ENCODE peak calls at places on chromosomes 7 and 10, in eight cellular contexts. Z is heart left ventricle, U is epithelial cell of esophagus, Q is BJ, V is GM12865, W is prostate gland, L is left lung, Y is body of pancreas. B is an unnamed sample.
A peak's percentile ranks its signal among the peaks of the same experiment; 100 is the strongest.

GRCh38 chr10:64519427-64519826 is 998.2 kb downstream of the REEP3 start:
- DNase-seq in Z (no peak), U (no peak), Q (no peak), V (no peak), W (no peak), L (no peak), Y (no peak), B (no peak)

GRCh38 chr7:134695321-134695860 is 48.7 kb downstream of the BPGM start:
- DNase-seq in Z (peak; percentile 38), U (no peak), Q (peak; percentile 74), V (no peak), W (no peak), L (no peak), Y (no peak), B (peak; percentile 73)

GRCh38 chr10:130040817-130041330 is 69.8 kb downstream of the C10orf143 start:
- DNase-seq in Z (no peak), U (no peak), Q (no peak), V (no peak), W (no peak), L (no peak), Y (no peak), B (no peak)

GRCh38 chr10:47336387-47337134 is 11.6 kb upstream of the RBP3 start:
- DNase-seq in Z (no peak), U (no peak), Q (no peak), V (no peak), W (no peak), L (peak; percentile 47), Y (no peak), B (peak; percentile 44)

GRCh38 chr7:41911792-41912191 is 208.9 kb upstream of the INHBA start:
- DNase-seq in Z (no peak), U (peak; percentile 76), Q (no peak), V (no peak), W (no peak), L (no peak), Y (no peak), B (peak; percentile 78)

GRCh38 chr10:15789793-15790525 is 70.2 kb upstream of the ITGA8 start:
- DNase-seq in Z (no peak), U (peak; percentile 59), Q (peak; percentile 75), V (no peak), W (no peak), L (no peak), Y (no peak), B (peak; percentile 64)

GRCh38 chr10:18659784-18660561 is 742 bp downstream of the ARL5B start:
- DNase-seq in Z (no peak), U (peak; percentile 93), Q (no peak), V (peak; percentile 53), W (peak; percentile 51), L (no peak), Y (peak; percentile 76), B (no peak)

GRCh38 chr7:130151591-130152269 is 53.5 kb downstream of the TMEM209 start:
- DNase-seq in Z (no peak), U (no peak), Q (no peak), V (peak; percentile 40), W (no peak), L (no peak), Y (no peak), B (no peak)

GRCh38 chr7:142745091-142745635 is 4.1 kb upstream of the PRSS1 start:
- DNase-seq in Z (no peak), U (peak; percentile 9), Q (no peak), V (no peak), W (no peak), L (no peak), Y (peak; percentile 59), B (no peak)

GRCh38 chr7:135670179-135670578 is 7.9 kb downstream of the STMP1 start:
- DNase-seq in Z (no peak), U (peak; percentile 77), Q (no peak), V (no peak), W (no peak), L (no peak), Y (no peak), B (no peak)

GRCh38 chr7:149729983-149730801 is 43.2 kb downstream of the ZNF467 start:
- DNase-seq in Z (peak; percentile 66), U (no peak), Q (no peak), V (no peak), W (no peak), L (peak; percentile 79), Y (peak; percentile 10), B (no peak)

GRCh38 chr10:91856637-91857036 is 52.6 kb downstream of the FGFBP3 start:
- DNase-seq in Z (no peak), U (peak; percentile 27), Q (no peak), V (peak; percentile 17), W (no peak), L (no peak), Y (no peak), B (no peak)

GRCh38 chr10:28544058-28544457 is 11.1 kb downstream of the WAC start:
- DNase-seq in Z (no peak), U (no peak), Q (no peak), V (no peak), W (no peak), L (no peak), Y (no peak), B (no peak)

GRCh38 chr10:28542728-28543127 is 9.8 kb downstream of the WAC start:
- DNase-seq in Z (no peak), U (no peak), Q (no peak), V (no peak), W (no peak), L (no peak), Y (no peak), B (no peak)

GRCh38 chr10:28545967-28546644 is 13.2 kb downstream of the WAC start:
- DNase-seq in Z (no peak), U (no peak), Q (no peak), V (peak; percentile 46), W (no peak), L (no peak), Y (no peak), B (no peak)

GRCh38 chr10:28540145-28540544 is 7.2 kb downstream of the WAC start:
- DNase-seq in Z (no peak), U (no peak), Q (no peak), V (no peak), W (no peak), L (no peak), Y (no peak), B (no peak)

DNA sequence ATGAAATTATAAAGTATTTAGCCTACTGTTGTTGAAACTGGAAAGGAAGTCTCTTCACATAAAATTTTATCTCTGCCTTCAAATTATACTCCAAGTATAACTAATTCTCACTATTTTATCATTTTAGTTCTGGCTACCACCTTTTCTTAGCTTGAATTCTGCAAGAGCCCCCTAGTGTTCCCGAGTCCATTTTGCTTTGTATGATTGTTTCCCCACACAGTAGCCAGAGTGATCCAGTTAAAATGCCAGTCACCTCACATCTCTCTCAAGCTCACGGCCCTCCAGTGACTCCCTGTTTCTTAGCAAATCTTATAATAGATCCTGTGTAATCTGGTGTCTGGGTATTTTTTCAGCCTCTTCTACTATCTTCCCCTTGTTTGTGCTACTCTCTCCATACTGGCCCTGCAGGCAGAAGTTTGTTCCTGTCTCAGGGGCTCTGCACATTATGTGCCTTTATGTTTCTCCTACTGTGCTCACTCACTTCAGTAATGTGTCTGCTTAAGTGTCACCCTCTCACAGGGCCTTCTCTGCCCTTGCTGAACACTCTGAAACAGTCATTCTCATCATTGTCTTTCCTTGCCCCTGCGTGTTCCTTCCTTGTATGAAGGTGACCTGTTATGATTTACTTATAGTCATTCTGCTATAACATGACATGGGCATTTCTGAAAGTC is 8.9 kb downstream of the WAC start:
- DNase-seq in Z (no peak), U (no peak), Q (no peak), V (no peak), W (no peak), L (no peak), Y (no peak), B (no peak)
- TF ChIP-seq CTCF in Z (no peak), U (no peak), Q (peak; percentile 11), V (no peak), W (no peak), L (no peak), Y (no peak), B (no peak)

GRCh38 chr7:100835903-100836811 is 8.8 kb upstream of the EPHB4 start:
- DNase-seq in Z (peak; percentile 79), U (peak; percentile 86), Q (no peak), V (no peak), W (peak; percentile 45), L (no peak), Y (peak; percentile 43), B (no peak)
- H3K4me3 ChIP-seq in Z (peak overlapping the region; percentile 52), U (no peak overlapping the region), Q (no peak overlapping the region), V (no peak overlapping the region), W (no peak overlapping the region), L (no peak overlapping the region), Y (no peak overlapping the region), B (no peak overlapping the region)

GRCh38 chr7:24715171-24715570 is 42.1 kb downstream of the GSDME start:
- DNase-seq in Z (no peak), U (no peak), Q (no peak), V (no peak), W (no peak), L (no peak), Y (no peak), B (no peak)

GRCh38 chr7:24716480-24717246 is 40.6 kb downstream of the GSDME start:
- DNase-seq in Z (no peak), U (no peak), Q (no peak), V (no peak), W (no peak), L (no peak), Y (no peak), B (no peak)

GRCh38 chr7:24717247-24717622 is 40.0 kb downstream of the GSDME start:
- DNase-seq in Z (no peak), U (no peak), Q (no peak), V (no peak), W (no peak), L (peak; percentile 51), Y (no peak), B (no peak)

GRCh38 chr7:24714676-24715010 is 42.6 kb downstream of the GSDME start:
- DNase-seq in Z (no peak), U (no peak), Q (no peak), V (no peak), W (no peak), L (peak; percentile 62), Y (no peak), B (no peak)

GRCh38 chr7:24715661-24716479 is 41.4 kb downstream of the GSDME start:
- DNase-seq in Z (no peak), U (peak; percentile 45), Q (no peak), V (peak; percentile 88), W (no peak), L (peak; percentile 39), Y (no peak), B (no peak)
- TF ChIP-seq CTCF in Z (peak; percentile 22), U (peak; percentile 46), Q (peak; percentile 68), V (peak; percentile 56), W (no peak), L (peak; percentile 10), Y (peak; percentile 17), B (peak; percentile 66)

DNA sequence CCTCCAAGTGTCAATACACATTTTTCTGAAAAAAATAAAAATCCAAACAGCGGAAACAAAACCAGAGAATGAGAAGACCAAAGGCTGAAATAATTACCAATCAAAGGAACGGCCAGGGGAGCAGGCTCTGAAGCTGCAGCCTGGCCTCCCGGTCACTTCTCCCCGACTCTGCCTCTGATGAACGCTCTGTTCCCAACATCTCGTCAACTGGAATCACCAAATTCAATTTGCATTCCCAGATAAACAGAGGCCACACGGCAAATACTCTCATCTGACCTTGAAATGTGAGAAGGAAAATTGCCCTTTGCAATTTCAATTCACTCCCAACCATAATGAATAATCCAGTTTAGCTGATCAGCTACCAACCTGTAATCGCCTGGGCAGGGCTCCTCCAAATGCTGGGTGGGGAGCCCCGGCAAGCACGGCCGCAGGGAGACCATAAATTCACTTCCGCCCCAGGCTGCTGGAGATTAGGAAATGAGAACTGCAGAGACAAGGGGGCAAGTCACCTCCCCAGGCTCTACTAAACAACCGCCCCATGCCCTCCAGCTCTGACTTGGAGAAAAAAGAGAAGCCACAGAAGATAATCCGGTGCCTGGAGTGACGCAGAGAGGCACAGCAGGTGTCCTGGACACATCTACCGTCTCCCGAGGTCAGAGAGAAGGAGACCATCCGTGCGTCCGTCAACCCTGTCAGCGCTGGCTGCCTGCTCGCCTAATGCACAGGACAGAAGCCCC is 153.2 kb downstream of the MAD1L1 start:
- DNase-seq in Z (no peak), U (no peak), Q (no peak), V (no peak), W (no peak), L (no peak), Y (no peak), B (no peak)
- H3K4me3 ChIP-seq in Z (no peak overlapping the region), U (no peak overlapping the region), Q (no peak overlapping the region), V (no peak overlapping the region), W (no peak overlapping the region), L (no peak overlapping the region), Y (no peak overlapping the region), B (no peak overlapping the region)

B was measured in AG04449.